ENCODE peak calls at places on chromosomes 16 and 17, in five cellular contexts. Z is GM13977; C is GM10248; O is lung; Y is effector memory CD8-positive, alpha-beta T cell. B is an unnamed sample.

GRCh38 chr16:27499659-27500055 is 50.1 kb downstream of the GTF3C1 start:
- DNase-seq in C (no peak), Z (no peak), Y (no peak), O (no peak), B (no peak)

GRCh38 chr16:60989592-60989991 is 1046.6 kb downstream of the CDH8 start:
- DNase-seq in Z (no peak), C (no peak), Y (no peak), O (no peak), B (no peak)

GRCh38 chr17:1714488-1714979 is 4.4 kb upstream of the TLCD2 start:
- DNase-seq in O (peak), C (no peak), Y (no peak), Z (no peak), B (peak)

GRCh38 chr16:19644877-19645276 is 73.2 kb downstream of the KNOP1 start:
- DNase-seq in C (no peak), O (no peak), Y (no peak), Z (no peak), B (no peak)

GRCh38 chr16:73319747-73320146 is 271.8 kb upstream of the ZFHX3 start:
- DNase-seq in Z (no peak), Y (no peak), C (no peak), O (no peak), B (no peak)

GRCh38 chr16:22677024-22677830 is 136.7 kb upstream of the HS3ST2 start:
- DNase-seq in Z (no peak), C (no peak), O (no peak), Y (no peak), B (no peak)

GRCh38 chr17:63929860-63930766 is 2.0 kb downstream of the CD79B start:
- DNase-seq in C (no peak), O (no peak), Y (no peak), Z (no peak), B (peak)

GRCh38 chr17:17669081-17669850 is 12.0 kb upstream of the RAI1 start:
- DNase-seq in Y (no peak), C (no peak), Z (no peak), O (no peak), B (no peak)

GRCh38 chr17:78387982-78388941 is 9.8 kb downstream of the PGS1 start:
- DNase-seq in C (peak), Y (no peak), Z (peak), O (no peak), B (no peak)

GRCh38 chr17:17847726-17848125 is 10.9 kb upstream of the SREBF1 start:
- DNase-seq in O (no peak), Z (no peak), C (no peak), Y (no peak), B (no peak)